ENCODE peak calls at places on chromosomes 16 and 17, in six cellular contexts. A is CD8-positive, alpha-beta memory T cell; K is H54; R is A172; O is stimulated activated CD4-positive, alpha-beta T cell treated with anti-CD3 and anti-CD28 coated beads, Interleukin-4, amount 100 ng/mL, for 24 hours; S is activated CD4-positive, alpha-beta T cell treated with anti-CD3 and anti-CD28 coated beads for 1 hour. M is an unnamed sample.

GRCh38 chr16:22670551-22670970 is 143.4 kb upstream of the HS3ST2 start:
- DNase-seq in A (peak), K (no peak), R (no peak), O (peak), S (no peak), M (peak)

GRCh38 chr17:80101946-80102706 is 745 bp downstream of the GAA start:
- DNase-seq in A (no peak), K (no peak), R (peak), O (peak), S (no peak), M (no peak)

GRCh38 chr16:48123104-48123788 is 32.5 kb downstream of the ABCC12 start:
- DNase-seq in A (no peak), K (peak), R (peak), O (peak), S (no peak), M (no peak)

GRCh38 chr17:65634533-65634932 is 73.1 kb upstream of the AXIN2 start:
- DNase-seq in A (no peak), K (no peak), R (no peak), O (no peak), S (no peak), M (no peak)

GRCh38 chr17:28613916-28614315 is at the start of gene RSKR:
- DNase-seq in A (no peak), K (no peak), R (no peak), O (no peak), S (no peak), M (no peak)

GRCh38 chr16:82936941-82937551 is 310.3 kb downstream of the CDH13 start:
- DNase-seq in A (no peak), K (peak), R (peak), O (no peak), S (no peak), M (peak)

GRCh38 chr17:1013729-1014090 is 16.8 kb downstream of the TIMM22 start:
- DNase-seq in A (no peak), K (no peak), R (no peak), O (no peak), S (no peak), M (no peak)

GRCh38 chr17:38815576-38816193 is 9.4 kb downstream of the CWC25 start:
- DNase-seq in A (no peak), K (no peak), R (peak), O (peak), S (no peak), M (peak)

GRCh38 chr16:84080378-84080777 is 36.4 kb downstream of the MBTPS1 start:
- DNase-seq in A (no peak), K (no peak), R (no peak), O (no peak), S (no peak), M (no peak)

GRCh38 chr16:66223176-66223780 is 143.2 kb upstream of the CDH5 start:
- DNase-seq in A (no peak), K (no peak), R (no peak), O (no peak), S (no peak), M (no peak)

M was measured in immature natural killer cell.